ENCODE peak calls at places on chromosomes 13 and 19, in four cellular contexts. K, D, E and L are unnamed samples.
A peak's percentile ranks its signal among the peaks of the same experiment; 100 is the strongest.

GRCh38 chr13:41643502-41643901 is 186.2 kb downstream of the RGCC start:
- DNase-seq in K (no peak), D (no peak), E (no peak), L (no peak)

GRCh38 chr19:35533822-35534521 is 716 bp downstream of the GAPDHS start:
- DNase-seq in K (peak; percentile 55), D (no peak), E (peak; percentile 29), L (no peak)

GRCh38 chr13:99151516-99151915 is 49.1 kb upstream of the UBAC2 start:
- DNase-seq in K (no peak), D (no peak), E (peak; percentile 82), L (no peak)

GRCh38 chr13:113851826-113852535 is 11.9 kb downstream of the GAS6 start:
- DNase-seq in K (no peak), D (peak; percentile 11), E (no peak), L (no peak)

GRCh38 chr13:39370554-39370953 is 232.4 kb downstream of the LHFPL6 start:
- DNase-seq in K (no peak), D (peak; percentile 49), E (no peak), L (peak; percentile 25)

GRCh38 chr13:76637651-76638111 is 248.5 kb downstream of the KCTD12 start:
- DNase-seq in K (no peak), D (no peak), E (no peak), L (no peak)

GRCh38 chr13:97522243-97522642 is 88.3 kb downstream of the RAP2A start:
- DNase-seq in K (no peak), D (no peak), E (no peak), L (no peak)

GRCh38 chr19:18274776-18275356 is 614 bp upstream of the IQCN start:
- DNase-seq in K (peak; percentile 89), D (peak; percentile 89), E (peak; percentile 87), L (peak; percentile 93)

GRCh38 chr13:79786176-79786575 is 305.2 kb downstream of the NDFIP2 start:
- DNase-seq in K (no peak), D (no peak), E (no peak), L (no peak)

GRCh38 chr13:71866173-71867091 is 572 bp downstream of the DACH1 start:
- DNase-seq in K (peak; percentile 31), D (peak; percentile 12), E (no peak), L (peak; percentile 33)

GRCh38 chr19:16301999-16302694 is 22.5 kb upstream of the KLF2 start:
- DNase-seq in K (peak; percentile 70), D (no peak), E (no peak), L (no peak)

GRCh38 chr19:52533901-52534300 is 6.4 kb downstream of the ZNF808 start:
- DNase-seq in K (no peak), D (no peak), E (no peak), L (peak; percentile 42)

GRCh38 chr13:108609353-108609752 is 20.1 kb upstream of the MYO16 start:
- DNase-seq in K (no peak), D (no peak), E (peak; percentile 18), L (no peak)

GRCh38 chr13:99003851-99004471 is 26.1 kb upstream of the DOCK9 start:
- DNase-seq in K (no peak), D (no peak), E (no peak), L (no peak)

GRCh38 chr13:62168891-62169290 is 753.2 kb upstream of the PCDH20 start:
- DNase-seq in K (no peak), D (no peak), E (no peak), L (no peak)

GRCh38 chr13:99269627-99270252 is 11.6 kb upstream of the GPR18 start:
- DNase-seq in K (no peak), D (no peak), E (peak; percentile 56), L (no peak)

GRCh38 chr19:17394891-17395415 is 957 bp upstream of the CCDC194 start:
- DNase-seq in K (peak; percentile 58), D (no peak), E (peak; percentile 91), L (peak; percentile 71)

GRCh38 chr13:54593504-54593903 is 1564.9 kb downstream of the OLFM4 start:
- DNase-seq in K (no peak), D (no peak), E (no peak), L (no peak)

GRCh38 chr13:110361365-110361911 is 54.4 kb downstream of the COL4A2 start:
- DNase-seq in K (no peak), D (peak; percentile 73), E (no peak), L (peak; percentile 79)

GRCh38 chr13:62294210-62294609 is 878.6 kb upstream of the PCDH20 start:
- DNase-seq in K (no peak), D (no peak), E (no peak), L (no peak)

GRCh38 chr19:40233811-40234389 is 7.4 kb upstream of the CCNP start:
- DNase-seq in K (no peak), D (no peak), E (no peak), L (no peak)

GRCh38 chr19:45450042-45450380 is 17.8 kb upstream of the FOSB start:
- DNase-seq in K (no peak), D (no peak), E (peak; percentile 74), L (no peak)

GRCh38 chr19:47607564-47608073 is 1.3 kb upstream of the BICRA start:
- DNase-seq in K (no peak), D (no peak), E (no peak), L (no peak)

GRCh38 chr19:48624791-48625723 is 5.8 kb downstream of the SPHK2 start:
- DNase-seq in K (no peak), D (no peak), E (no peak), L (no peak)

GRCh38 chr13:43285891-43286602 is 262.7 kb downstream of the DNAJC15 start:
- DNase-seq in K (no peak), D (no peak), E (no peak), L (peak; percentile 40)

GRCh38 chr19:58460039-58460438 is 6.8 kb upstream of the ZNF324 start:
- DNase-seq in K (no peak), D (no peak), E (no peak), L (no peak)

GRCh38 chr19:46896076-46896794 is 35.4 kb downstream of the ARHGAP35 start:
- DNase-seq in K (no peak), D (no peak), E (no peak), L (no peak)

GRCh38 chr19:45492627-45493470 is 4.0 kb downstream of the RTN2 start:
- DNase-seq in K (no peak), D (no peak), E (peak; percentile 93), L (peak; percentile 74)

GRCh38 chr13:39451860-39452301 is 151.1 kb downstream of the LHFPL6 start:
- DNase-seq in K (no peak), D (peak; percentile 24), E (no peak), L (peak; percentile 71)

GRCh38 chr19:56403764-56404704 is at the start of gene ZNF583:
- DNase-seq in K (peak; percentile 95), D (peak; percentile 98), E (peak; percentile 93), L (peak; percentile 98)

GRCh38 chr13:33870046-33870668 is 52.2 kb downstream of the RFC3 start:
- DNase-seq in K (no peak), D (no peak), E (no peak), L (no peak)

GRCh38 chr19:17677002-17677401 is 11.2 kb downstream of the UNC13A start:
- DNase-seq in K (no peak), D (no peak), E (peak; percentile 71), L (no peak)

GRCh38 chr19:1431759-1432506 is 6.3 kb upstream of the RPS15 start:
- DNase-seq in K (no peak), D (no peak), E (no peak), L (no peak)

DNA sequence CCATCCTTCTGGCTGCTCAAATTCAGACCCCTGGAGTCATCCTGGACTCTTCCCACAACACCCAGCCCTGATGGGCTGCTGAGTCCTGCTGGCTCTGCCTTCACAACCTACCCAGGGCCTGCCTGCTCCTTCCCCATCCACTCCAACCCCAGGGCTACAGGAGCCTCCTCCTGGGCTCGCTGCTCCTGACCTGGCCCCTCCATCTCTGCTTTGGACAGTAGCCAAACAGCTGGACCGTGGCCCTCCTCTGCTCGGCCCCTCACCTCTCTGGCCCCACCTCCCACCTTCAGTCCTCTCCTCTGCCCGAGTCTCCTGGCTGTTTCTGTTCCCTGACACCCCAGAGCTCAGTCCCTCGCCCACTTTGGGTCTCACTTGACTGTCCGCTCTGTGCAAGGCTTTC is 66.7 kb downstream of the CEBPG start:
- DNase-seq in K (no peak), D (no peak), E (no peak), L (peak; percentile 13)
- H3K27ac ChIP-seq in K (no peak overlapping the region), D (no peak overlapping the region), E (no peak overlapping the region), L (no peak overlapping the region)

GRCh38 chr13:27975579-27976361 is 6.7 kb upstream of the CDX2 start:
- DNase-seq in K (peak; percentile 24), D (no peak), E (no peak), L (no peak)
- H3K4me3 ChIP-seq in K (peak overlapping the region; percentile 28), D (no peak overlapping the region), E (no peak overlapping the region), L (no peak overlapping the region)

GRCh38 chr13:92833071-92833470 is 393.5 kb upstream of the GPC6 start:
- DNase-seq in K (no peak), D (no peak), E (no peak), L (no peak)

GRCh38 chr13:92827503-92827902 is 399.1 kb upstream of the GPC6 start:
- DNase-seq in K (no peak), D (no peak), E (no peak), L (no peak)

GRCh38 chr13:92826197-92826596 is 400.4 kb upstream of the GPC6 start:
- DNase-seq in K (no peak), D (no peak), E (no peak), L (no peak)

GRCh38 chr13:92830821-92831220 is 395.8 kb upstream of the GPC6 start:
- DNase-seq in K (no peak), D (no peak), E (no peak), L (no peak)

GRCh38 chr13:92829930-92830329 is 396.7 kb upstream of the GPC6 start:
- DNase-seq in K (no peak), D (no peak), E (no peak), L (no peak)
- TF ChIP-seq POLR2A in K (no peak), D (no peak), E (no peak), L (no peak)

DNA sequence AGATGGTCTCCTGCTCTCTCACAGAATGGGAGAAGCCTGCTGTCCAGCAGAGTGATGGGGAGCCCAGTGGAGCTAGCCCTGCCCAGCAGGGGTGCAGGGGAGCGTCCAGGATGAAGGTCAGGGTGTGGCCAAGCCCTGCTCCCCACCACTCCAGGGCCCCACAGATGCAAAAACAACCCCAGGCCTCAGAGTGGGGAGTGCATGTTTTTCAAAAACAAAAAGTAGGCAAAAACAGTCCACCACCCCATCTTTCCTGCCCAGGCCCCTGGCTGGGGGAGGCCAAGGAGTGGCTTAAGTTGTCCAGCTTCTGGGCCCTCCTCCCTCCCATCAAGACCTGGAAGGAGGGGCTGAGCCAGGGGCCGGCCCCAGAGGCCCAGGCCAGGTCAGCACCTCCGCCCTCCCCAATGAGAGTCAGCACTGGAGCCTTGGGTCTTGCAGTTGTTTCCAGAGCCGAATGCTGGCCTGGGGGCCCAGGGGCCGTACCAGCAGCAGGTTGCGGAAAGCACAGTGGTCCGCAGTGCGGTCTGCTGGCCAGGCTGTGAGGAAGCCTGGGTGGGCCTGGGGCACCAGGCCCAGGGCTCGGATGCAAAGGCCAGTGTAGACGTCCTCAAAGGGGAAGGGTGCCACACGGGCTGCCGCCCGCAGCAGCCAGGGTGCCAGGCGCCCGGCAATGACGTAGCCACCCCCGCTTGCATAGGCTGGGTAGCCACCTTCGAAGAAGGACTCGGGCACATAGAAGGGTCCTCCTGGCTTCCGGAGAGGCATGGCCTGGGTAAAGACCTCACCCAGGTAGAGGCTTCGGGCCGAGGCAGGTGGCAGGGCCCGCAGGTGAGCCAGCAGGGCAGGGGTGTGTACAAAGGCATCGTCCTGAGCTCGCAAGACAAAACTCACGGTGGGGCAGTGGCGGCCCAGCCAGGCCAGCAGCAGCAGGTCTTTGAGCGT is 1.7 kb downstream of the B3GNT8 start:
- DNase-seq in K (no peak), D (no peak), E (no peak), L (no peak)
- H3K27ac ChIP-seq in K (no peak overlapping the region), D (no peak overlapping the region), E (no peak overlapping the region), L (peak overlapping the region; percentile 93)